ENCODE peak calls at places on chromosomes 6 and 20, in five cellular contexts. G is Kasumi-1; K is NCI-H460; P is T-helper 9 cell; H is activated naive CD8-positive, alpha-beta T cell treated with anti-CD3 and anti-CD28 coated beads, Interleukin-2, amount 50 U/mL, for 24 hours. M is an unnamed sample.

GRCh38 chr6:11613858-11614257 is 76.3 kb downstream of the TMEM170B start:
- DNase-seq in G (no peak), K (no peak), P (no peak), H (no peak), M (no peak)

GRCh38 chr6:3592371-3592941 is 135.6 kb upstream of the SLC22A23 start:
- DNase-seq in G (no peak), K (peak), P (no peak), H (no peak), M (no peak)

GRCh38 chr20:49279677-49280462 is 2.0 kb upstream of the ZNFX1 start:
- DNase-seq in G (peak), K (no peak), P (no peak), H (no peak), M (no peak)

GRCh38 chr6:106005954-106006353 is 80.2 kb upstream of the PRDM1 start:
- DNase-seq in G (no peak), K (no peak), P (no peak), H (no peak), M (no peak)

GRCh38 chr20:33644313-33645071 is 17.6 kb upstream of the C20orf144 start:
- DNase-seq in G (no peak), K (no peak), P (no peak), H (no peak), M (no peak)

GRCh38 chr6:2575191-2575590 is 175.5 kb downstream of the MYLK4 start:
- DNase-seq in G (no peak), K (no peak), P (no peak), H (no peak), M (no peak)

GRCh38 chr20:57037689-57038088 is 228.8 kb downstream of the BMP7 start:
- DNase-seq in G (no peak), K (no peak), P (no peak), H (no peak), M (no peak)

GRCh38 chr6:13846841-13847240 is 32.5 kb upstream of the MCUR1 start:
- DNase-seq in G (no peak), K (no peak), P (no peak), H (no peak), M (no peak)

GRCh38 chr20:18093388-18093787 is 35.7 kb upstream of the OVOL2 start:
- DNase-seq in G (no peak), K (no peak), P (no peak), H (no peak), M (no peak)

GRCh38 chr6:132820629-132821381 is 6.4 kb downstream of the RPS12 start:
- DNase-seq in G (peak), K (no peak), P (no peak), H (no peak), M (no peak)

GRCh38 chr20:46264391-46265266 is 43.7 kb downstream of the CDH22 start:
- DNase-seq in G (no peak), K (no peak), P (no peak), H (no peak), M (no peak)

GRCh38 chr6:160692369-160692959 is 9.6 kb upstream of the PLG start:
- DNase-seq in G (no peak), K (no peak), P (no peak), H (no peak), M (no peak)

GRCh38 chr6:30689985-30690384 is 799 bp downstream of the NRM start:
- DNase-seq in G (no peak), K (no peak), P (no peak), H (no peak), M (no peak)

GRCh38 chr20:17644451-17644850 is 37.6 kb downstream of the RRBP1 start:
- DNase-seq in G (no peak), K (no peak), P (no peak), H (no peak), M (no peak)

GRCh38 chr20:5118220-5119142 is 1.3 kb downstream of the PCNA start:
- DNase-seq in G (no peak), K (no peak), P (no peak), H (no peak), M (no peak)

GRCh38 chr6:106629103-106629858 is at the start of the genes QRSL1 and RTN4IP1:
- DNase-seq in G (peak), K (peak), P (peak), H (peak), M (peak)

M was measured in stimulated activated naive B cell treated with anti-CD40 and anti-IgM and Interleukin-4, amounts not matched to agents 10 μg/mL and 1 μg/mL and 100 μg/mL, for 72 hours.